ENCODE peak calls at places on chromosomes 1 and 21, in five cellular contexts. K, A, C, G and Z are unnamed samples.

GRCh38 chr1:30088594-30089556 is 634.5 kb downstream of the MATN1 start:
- DNase-seq in A (peak), C (no peak), K (peak), G (no peak), Z (no peak)

GRCh38 chr1:57411262-57411661 is 12.6 kb downstream of the DAB1 start:
- DNase-seq in G (no peak), C (no peak), A (no peak), K (no peak), Z (peak)

GRCh38 chr1:46458190-46458589 is 31.4 kb upstream of the DMBX1 start:
- DNase-seq in G (no peak), C (no peak), A (no peak), K (no peak), Z (no peak)

GRCh38 chr21:43820466-43820865 is 31.1 kb downstream of the RRP1 start:
- DNase-seq in A (no peak), C (no peak), G (no peak), K (no peak), Z (no peak)

GRCh38 chr1:59695301-59695700 is 119.4 kb upstream of the HOOK1 start:
- DNase-seq in G (no peak), A (no peak), K (no peak), C (no peak), Z (no peak)

GRCh38 chr1:206808615-206809014 is 36.3 kb upstream of the IL10 start:
- DNase-seq in G (no peak), C (peak), K (no peak), A (no peak), Z (peak)

GRCh38 chr1:31423418-31423947 is 10.5 kb downstream of the SERINC2 start:
- DNase-seq in C (no peak), A (no peak), G (no peak), K (no peak), Z (no peak)

GRCh38 chr1:159040206-159040605 is 30.5 kb downstream of the IFI16 start:
- DNase-seq in C (no peak), A (no peak), K (no peak), G (no peak), Z (no peak)

GRCh38 chr1:228920791-228921190 is 185.5 kb downstream of the RHOU start:
- DNase-seq in K (no peak), C (no peak), G (no peak), A (no peak), Z (no peak)

GRCh38 chr1:201570886-201571624 is 32.1 kb downstream of the NAV1 start:
- DNase-seq in A (peak), C (no peak), G (no peak), K (no peak), Z (no peak)

GRCh38 chr1:13901041-13901440 is 201.1 kb downstream of the PRDM2 start:
- DNase-seq in G (no peak), A (peak), K (no peak), C (no peak), Z (no peak)

GRCh38 chr1:211738709-211739301 is 63.4 kb upstream of the NEK2 start:
- DNase-seq in C (peak), K (no peak), A (no peak), G (no peak), Z (no peak)

GRCh38 chr1:19423130-19423529 is 62.2 kb downstream of the CAPZB start:
- DNase-seq in C (no peak), K (no peak), G (no peak), A (no peak), Z (no peak)

GRCh38 chr1:43270421-43271095 is 775 bp downstream of the TMEM125 start:
- DNase-seq in A (no peak), K (no peak), C (no peak), G (no peak), Z (no peak)

GRCh38 chr21:28374881-28375280 is 617.8 kb downstream of the LTN1 start:
- DNase-seq in C (no peak), A (no peak), G (no peak), K (no peak), Z (no peak)

GRCh38 chr21:46033410-46034404 is 52.1 kb downstream of the COL6A1 start:
- DNase-seq in K (peak), C (no peak), A (peak), G (no peak), Z (no peak)

GRCh38 chr1:166836733-166837132 is 2.5 kb upstream of the POGK start:
- DNase-seq in C (no peak), G (no peak), K (no peak), A (no peak), Z (no peak)

GRCh38 chr1:154839691-154840090 is 30.4 kb downstream of the KCNN3 start:
- DNase-seq in C (no peak), G (no peak), K (no peak), A (no peak), Z (no peak)

GRCh38 chr1:935751-936231 is 12.1 kb downstream of the SAMD11 start:
- DNase-seq in A (peak), G (no peak), C (no peak), K (peak), Z (peak)

GRCh38 chr1:202013601-202014000 is 3.2 kb downstream of the ELF3 start:
- DNase-seq in G (no peak), C (no peak), K (no peak), A (no peak), Z (no peak)

GRCh38 chr1:98386675-98387440 is 274.7 kb upstream of the SNX7 start:
- DNase-seq in G (no peak), C (no peak), K (no peak), A (no peak), Z (no peak)

GRCh38 chr1:187262731-187263130 is 434.0 kb downstream of the PLA2G4A start:
- DNase-seq in C (no peak), K (no peak), A (no peak), G (no peak), Z (no peak)

GRCh38 chr1:96370752-96371151 is 350.8 kb upstream of the PTBP2 start:
- DNase-seq in G (no peak), C (no peak), K (no peak), A (no peak), Z (no peak)

GRCh38 chr1:210360852-210361477 is 32.3 kb downstream of the HHAT start:
- DNase-seq in G (no peak), C (no peak), A (no peak), K (peak), Z (peak)

GRCh38 chr1:81234237-81234636 is 566.5 kb upstream of the ADGRL2 start:
- DNase-seq in C (no peak), A (no peak), G (no peak), K (no peak), Z (no peak)

GRCh38 chr1:221704291-221704690 is 37.6 kb downstream of the DUSP10 start:
- DNase-seq in A (no peak), G (no peak), K (no peak), C (no peak), Z (no peak)

GRCh38 chr1:94335950-94336349 is 82.2 kb upstream of the ABCD3 start:
- DNase-seq in G (no peak), K (peak), C (peak), A (peak), Z (peak)

GRCh38 chr1:10939654-10940450 is 72.6 kb upstream of the TARDBP start:
- DNase-seq in G (peak), A (no peak), C (no peak), K (no peak), Z (no peak)

GRCh38 chr1:114756009-114756892 is 1.5 kb downstream of the CSDE1 start:
- DNase-seq in C (peak), G (no peak), K (no peak), A (no peak), Z (no peak)

GRCh38 chr1:197745911-197746310 is 29.4 kb downstream of the DENND1B start:
- DNase-seq in K (no peak), A (no peak), C (no peak), G (no peak), Z (no peak)